ENCODE peak calls at places on chromosomes 12 and 14, in four cellular contexts. One of them, this sample, is unnamed.

GRCh38 chr14:39258782-39259545 is 25.2 kb downstream of the MIA2 start:
- DNase-seq in HepG2: no peak
- DNase-seq in WTC11: no peak
- DNase-seq in K562: no peak
- DNase-seq in this sample: no peak

GRCh38 chr14:60684203-60684602 is 34.9 kb upstream of the SIX1 start:
- DNase-seq in K562: no peak
- DNase-seq in HepG2: peak
- DNase-seq in WTC11: no peak
- DNase-seq in this sample: no peak

GRCh38 chr12:108635201-108635996 is 1.7 kb upstream of the SELPLG start:
- DNase-seq in K562: peak
- DNase-seq in HepG2: no peak
- DNase-seq in WTC11: no peak
- DNase-seq in this sample: no peak

GRCh38 chr14:61280526-61281185 is 482 bp downstream of the TMEM30B start:
- DNase-seq in K562: no peak
- DNase-seq in WTC11: peak
- DNase-seq in HepG2: no peak
- DNase-seq in this sample: no peak

GRCh38 chr14:103385994-103386491 is 828 bp downstream of the MARK3 start:
- DNase-seq in WTC11: peak
- DNase-seq in K562: peak
- DNase-seq in HepG2: no peak
- DNase-seq in this sample: no peak

GRCh38 chr12:104565606-104566243 is 109.0 kb downstream of the CHST11 start:
- DNase-seq in WTC11: no peak
- DNase-seq in K562: no peak
- DNase-seq in HepG2: no peak
- DNase-seq in this sample: no peak

GRCh38 chr12:62190081-62190480 is 70.1 kb upstream of the USP15 start:
- DNase-seq in HepG2: no peak
- DNase-seq in K562: no peak
- DNase-seq in WTC11: no peak
- DNase-seq in this sample: no peak

GRCh38 chr14:77022219-77022852 is 6.2 kb downstream of the IRF2BPL start:
- DNase-seq in WTC11: no peak
- DNase-seq in HepG2: no peak
- DNase-seq in K562: no peak
- DNase-seq in this sample: no peak

GRCh38 chr14:27727371-27727770 is 1039.2 kb upstream of the FOXG1 start:
- DNase-seq in HepG2: no peak
- DNase-seq in WTC11: no peak
- DNase-seq in K562: no peak
- DNase-seq in this sample: no peak

DNA sequence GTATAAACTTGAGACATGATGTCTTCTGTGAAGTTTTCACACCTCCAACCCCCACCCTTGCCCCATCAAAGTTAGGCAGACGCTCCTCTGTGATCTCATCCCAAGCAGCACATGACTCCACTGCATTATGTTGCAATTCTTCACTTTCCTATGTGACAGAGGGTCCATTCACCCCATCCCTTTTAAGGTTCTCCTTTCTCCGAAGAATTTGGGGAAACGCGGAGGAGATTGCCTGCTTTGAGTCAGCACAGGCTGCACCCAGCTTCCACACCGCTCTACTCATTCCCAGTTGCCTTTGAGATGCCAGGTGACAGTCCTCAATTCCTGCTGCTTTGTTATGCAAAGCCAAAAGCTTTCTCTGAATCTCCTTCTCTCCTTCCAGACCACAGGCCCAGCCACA is 61.8 kb downstream of the PHLDA1 start:
- DNase-seq in WTC11: peak
- DNase-seq in K562: no peak
- DNase-seq in HepG2: no peak
- DNase-seq in this sample: no peak
- TF ChIP-seq ELF4 in WTC11: no peak
- TF ChIP-seq ELF4 in K562: no peak
- TF ChIP-seq ELF4 in HepG2: no peak
- TF ChIP-seq ELF4 in this sample: no peak

DNA sequence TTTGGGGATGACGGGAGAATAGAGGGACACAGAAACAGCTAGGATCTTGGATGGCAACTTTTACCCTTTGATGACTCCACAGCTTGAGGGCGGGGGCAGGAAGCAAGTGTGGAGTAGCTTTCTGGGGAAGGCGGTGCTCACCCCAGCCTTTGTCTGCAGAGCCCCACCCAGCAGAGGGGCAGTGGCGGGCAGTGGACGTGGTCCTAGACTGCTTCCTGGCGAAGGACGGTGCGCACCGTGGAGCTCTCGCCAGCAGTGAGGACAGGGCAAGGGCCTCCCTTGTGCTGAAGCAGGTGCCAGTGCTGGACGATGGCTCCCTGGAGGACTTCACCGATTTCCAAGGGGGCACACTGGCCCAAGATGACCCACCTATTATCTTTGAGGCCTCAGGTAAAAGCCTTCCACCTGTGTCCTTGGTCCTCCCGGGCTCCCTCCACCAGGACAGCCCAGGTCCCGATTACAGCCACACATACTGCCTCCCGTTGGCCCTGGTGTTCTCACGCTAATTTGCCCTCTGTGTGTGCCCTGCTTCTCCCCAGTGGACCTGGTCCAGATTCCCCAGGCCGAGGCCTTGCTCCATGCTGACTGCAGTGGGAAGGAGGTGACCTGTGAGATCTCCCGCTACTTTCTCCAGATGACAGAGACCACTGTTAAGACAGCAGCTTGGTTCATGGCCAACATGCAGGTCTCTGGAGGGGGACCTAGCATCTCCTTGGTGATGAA is 1.2 kb downstream of the TAPBPL start:
- DNase-seq in WTC11: peak
- DNase-seq in HepG2: no peak
- DNase-seq in K562: no peak
- DNase-seq in this sample: no peak
- TF ChIP-seq ELF4 in WTC11: no peak
- TF ChIP-seq ELF4 in HepG2: no peak
- TF ChIP-seq ELF4 in K562: no peak
- TF ChIP-seq ELF4 in this sample: no peak

DNA sequence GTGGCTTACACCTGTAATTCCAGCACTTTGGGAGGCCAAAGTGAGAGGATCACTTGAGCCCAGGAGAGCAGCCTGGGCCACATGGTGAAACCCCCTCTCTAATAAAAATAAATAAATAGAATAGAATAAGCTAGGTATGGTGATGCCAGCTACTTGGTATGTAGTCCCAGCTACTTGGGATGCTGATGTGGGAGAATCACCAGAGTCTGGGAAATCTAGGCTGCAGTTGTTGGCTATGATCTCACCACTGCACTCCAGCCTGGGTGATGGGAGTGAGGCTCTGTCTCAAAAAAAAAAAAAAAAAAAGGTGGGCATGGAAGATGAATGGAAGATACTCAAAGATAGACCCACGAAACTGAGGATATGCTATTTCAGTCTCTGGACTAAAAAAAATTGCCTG is 233.6 kb downstream of the FBXL14 start:
- DNase-seq in HepG2: no peak
- DNase-seq in WTC11: no peak
- DNase-seq in K562: no peak
- DNase-seq in this sample: no peak
- TF ChIP-seq ELF4 in HepG2: no peak
- TF ChIP-seq ELF4 in WTC11: no peak
- TF ChIP-seq ELF4 in K562: no peak
- TF ChIP-seq ELF4 in this sample: no peak

GRCh38 chr12:72869025-72869424 is 596.9 kb downstream of the TRHDE start:
- DNase-seq in HepG2: no peak
- DNase-seq in WTC11: no peak
- DNase-seq in K562: no peak
- DNase-seq in this sample: no peak
- TF ChIP-seq ELF4 in HepG2: no peak
- TF ChIP-seq ELF4 in WTC11: no peak
- TF ChIP-seq ELF4 in K562: no peak
- TF ChIP-seq ELF4 in this sample: no peak

GRCh38 chr14:92877757-92878431 is 45.1 kb upstream of the CHGA start:
- DNase-seq in HepG2: peak
- DNase-seq in WTC11: peak
- DNase-seq in K562: no peak
- DNase-seq in this sample: no peak
- TF ChIP-seq ELF4 in HepG2: no peak
- TF ChIP-seq ELF4 in WTC11: no peak
- TF ChIP-seq ELF4 in K562: no peak
- TF ChIP-seq ELF4 in this sample: no peak

GRCh38 chr12:123047289-123047688 is 66.8 kb downstream of the ARL6IP4 start:
- DNase-seq in HepG2: no peak
- DNase-seq in K562: no peak
- DNase-seq in WTC11: no peak
- DNase-seq in this sample: no peak
- TF ChIP-seq ELF4 in HepG2: no peak
- TF ChIP-seq ELF4 in K562: no peak
- TF ChIP-seq ELF4 in WTC11: no peak
- TF ChIP-seq ELF4 in this sample: no peak

DNA sequence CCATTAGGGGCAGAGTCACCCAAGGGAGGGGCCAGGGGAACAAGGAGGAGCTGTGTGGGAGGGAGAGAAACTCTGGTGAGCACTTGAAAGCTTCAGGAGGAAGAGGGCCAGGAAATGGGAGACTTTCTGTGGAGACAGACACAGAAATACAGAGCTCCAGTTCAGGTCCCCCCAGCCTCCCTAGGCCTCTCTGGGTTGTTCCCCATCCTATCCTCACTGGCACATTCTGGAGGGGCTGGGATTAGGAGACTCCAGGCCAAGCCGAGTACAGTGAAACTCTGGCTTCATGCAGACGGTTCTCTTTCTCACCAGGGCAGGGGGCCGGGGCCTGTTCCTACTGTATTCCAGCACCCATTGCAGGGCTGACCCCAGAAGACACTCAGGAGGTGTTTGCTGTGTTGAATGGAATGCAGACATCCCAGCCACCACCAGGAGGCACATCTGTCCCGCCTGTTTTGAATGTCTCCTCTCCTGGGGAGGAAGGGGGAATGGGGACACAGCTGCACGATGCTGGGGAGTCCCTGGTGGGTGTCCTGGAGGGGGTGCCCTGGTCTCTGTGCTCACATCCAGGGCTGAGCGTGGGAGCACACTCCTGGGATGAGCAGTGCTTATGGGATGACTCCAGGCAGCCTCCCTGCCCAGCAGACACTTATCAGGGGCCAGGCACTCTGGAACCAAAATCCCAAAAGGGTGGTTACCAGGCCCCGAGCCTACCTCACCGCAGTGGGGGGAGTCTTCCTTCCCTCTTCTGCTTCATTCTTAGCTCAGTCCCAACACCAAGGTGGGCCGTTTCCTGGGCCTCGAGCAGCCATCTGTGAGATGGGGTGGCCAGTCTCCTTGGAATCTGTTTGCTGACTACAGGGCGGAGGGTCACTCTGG is 5.5 kb upstream of the KRT84 start:
- DNase-seq in HepG2: peak
- DNase-seq in K562: peak
- DNase-seq in WTC11: peak
- DNase-seq in this sample: peak
- TF ChIP-seq ELF4 in HepG2: no peak
- TF ChIP-seq ELF4 in K562: no peak
- TF ChIP-seq ELF4 in WTC11: no peak
- TF ChIP-seq ELF4 in this sample: no peak

GRCh38 chr14:21093769-21094681 is 4.4 kb downstream of the ZNF219 start:
- DNase-seq in WTC11: peak
- DNase-seq in K562: no peak
- DNase-seq in HepG2: no peak
- DNase-seq in this sample: no peak
- TF ChIP-seq ELF4 in WTC11: no peak
- TF ChIP-seq ELF4 in K562: no peak
- TF ChIP-seq ELF4 in HepG2: no peak
- TF ChIP-seq ELF4 in this sample: no peak

GRCh38 chr12:44546037-44546436 is 330.1 kb downstream of the NELL2 start:
- DNase-seq in K562: no peak
- DNase-seq in WTC11: no peak
- DNase-seq in HepG2: no peak
- DNase-seq in this sample: no peak
- TF ChIP-seq ELF4 in K562: no peak
- TF ChIP-seq ELF4 in WTC11: no peak
- TF ChIP-seq ELF4 in HepG2: no peak
- TF ChIP-seq ELF4 in this sample: no peak

This sample was measured in HEK293T.